ENCODE peak calls at places on chromosomes 2 and 18, in four cellular contexts. J, F, E and U are unnamed samples.
A peak's percentile ranks its signal among the peaks of the same experiment; 100 is the strongest.

GRCh38 chr2:181072486-181072885 is 92.1 kb downstream of the UBE2E3 start:
- DNase-seq in J (no peak), F (peak; percentile 36), E (no peak), U (no peak)

GRCh38 chr18:79856119-79857080 is 58.7 kb downstream of the KCNG2 start:
- DNase-seq in J (no peak), F (no peak), E (no peak), U (no peak)

GRCh38 chr2:46988733-46989481 is 73.3 kb upstream of the MCFD2 start:
- DNase-seq in J (peak; percentile 83), F (no peak), E (no peak), U (peak; percentile 95)

GRCh38 chr2:15841776-15842554 is 98.4 kb upstream of the MYCN start:
- DNase-seq in J (no peak), F (no peak), E (no peak), U (no peak)

GRCh38 chr2:100767224-100767653 is 52.7 kb upstream of the NPAS2 start:
- DNase-seq in J (peak; percentile 54), F (peak; percentile 58), E (no peak), U (peak; percentile 57)

GRCh38 chr18:42363446-42363845 is 408.4 kb downstream of the PIK3C3 start:
- DNase-seq in J (no peak), F (no peak), E (no peak), U (no peak)

GRCh38 chr2:172655091-172655837 is 80.4 kb upstream of the RAPGEF4 start:
- DNase-seq in J (no peak), F (peak; percentile 54), E (no peak), U (no peak)

GRCh38 chr2:216308532-216308931 is 63.8 kb downstream of the MARCHF4 start:
- DNase-seq in J (no peak), F (no peak), E (no peak), U (no peak)

GRCh38 chr18:14768241-14768640 is 20.3 kb downstream of the ANKRD30B start:
- DNase-seq in J (no peak), F (no peak), E (no peak), U (no peak)

GRCh38 chr18:27184115-27185024 is 738 bp downstream of the CHST9 start:
- DNase-seq in J (no peak), F (no peak), E (no peak), U (no peak)

GRCh38 chr2:79910643-79911042 is 393.9 kb downstream of the LRRTM1 start:
- DNase-seq in J (peak; percentile 80), F (no peak), E (no peak), U (peak; percentile 70)

GRCh38 chr2:129934044-129934822 is 45.2 kb upstream of the RAB6C start:
- DNase-seq in J (no peak), F (no peak), E (no peak), U (no peak)

GRCh38 chr2:57733959-57734358 is 312.6 kb upstream of the VRK2 start:
- DNase-seq in J (no peak), F (no peak), E (no peak), U (no peak)

GRCh38 chr2:95268208-95269035 is 5.8 kb upstream of the PROM2 start:
- DNase-seq in J (no peak), F (no peak), E (peak; percentile 52), U (no peak)

GRCh38 chr2:65877331-65877791 is 445.0 kb upstream of the SPRED2 start:
- DNase-seq in J (no peak), F (no peak), E (no peak), U (peak; percentile 21)